ENCODE peak calls at places on chromosomes 4 and X, in seven cellular contexts. H, G, O, J, X, Q and F are unnamed samples.

GRCh38 chrX:152445926-152446325 is 5.2 kb downstream of the GABRA3 start:
- DNase-seq in H (no peak), G (no peak), O (no peak), J (no peak), X (no peak), Q (no peak), F (no peak)

GRCh38 chrX:42696551-42697129 is 81.3 kb downstream of the PPP1R2C start:
- DNase-seq in H (no peak), G (no peak), O (no peak), J (no peak), X (no peak), Q (no peak), F (no peak)

GRCh38 chrX:1537031-1537715 is at the start of gene P2RY8:
- DNase-seq in H (peak), G (peak), O (peak), J (no peak), X (peak), Q (no peak), F (no peak)

GRCh38 chr4:120760047-120760446 is 162.5 kb downstream of the PRDM5 start:
- DNase-seq in H (no peak), G (no peak), O (no peak), J (no peak), X (no peak), Q (no peak), F (no peak)

GRCh38 chr4:144644368-144645101 is 1.4 kb upstream of the HHIP start:
- DNase-seq in H (no peak), G (peak), O (no peak), J (peak), X (no peak), Q (no peak), F (no peak)

GRCh38 chrX:96685205-96686099 is 810 bp downstream of the DIAPH2 start:
- DNase-seq in H (peak), G (peak), O (peak), J (peak), X (no peak), Q (peak), F (peak)

GRCh38 chr4:127015616-127016015 is 617.1 kb upstream of the INTU start:
- DNase-seq in H (no peak), G (no peak), O (no peak), J (no peak), X (no peak), Q (no peak), F (no peak)

GRCh38 chr4:127284236-127284635 is 348.5 kb upstream of the INTU start:
- DNase-seq in H (no peak), G (no peak), O (peak), J (no peak), X (no peak), Q (peak), F (no peak)

GRCh38 chr4:8537041-8537461 is 43.1 kb upstream of the GPR78 start:
- DNase-seq in H (no peak), G (peak), O (peak), J (peak), X (no peak), Q (peak), F (peak)

GRCh38 chr4:156654410-156654809 is 317.2 kb downstream of the PDGFC start:
- DNase-seq in H (no peak), G (no peak), O (peak), J (no peak), X (no peak), Q (no peak), F (no peak)

GRCh38 chr4:84780719-84781118 is 185.8 kb downstream of the WDFY3 start:
- DNase-seq in H (no peak), G (no peak), O (no peak), J (no peak), X (no peak), Q (no peak), F (no peak)

GRCh38 chr4:46124773-46125172 is 919 bp upstream of the GABRG1 start:
- DNase-seq in H (no peak), G (no peak), O (no peak), J (no peak), X (no peak), Q (no peak), F (no peak)

GRCh38 chr4:75289843-75290616 is 224.2 kb downstream of the RCHY1 start:
- DNase-seq in H (no peak), G (peak), O (peak), J (no peak), X (no peak), Q (peak), F (no peak)

GRCh38 chr4:88054909-88055308 is 47.5 kb downstream of the PKD2 start:
- DNase-seq in H (no peak), G (peak), O (peak), J (peak), X (no peak), Q (peak), F (peak)

GRCh38 chr4:1479454-1479853 is 73.2 kb upstream of the NKX1-1 start:
- DNase-seq in H (no peak), G (no peak), O (no peak), J (no peak), X (no peak), Q (no peak), F (no peak)

GRCh38 chr4:148333265-148333664 is 108.9 kb downstream of the NR3C2 start:
- DNase-seq in H (no peak), G (no peak), O (no peak), J (no peak), X (no peak), Q (no peak), F (no peak)

GRCh38 chr4:1206299-1207156 is 34.1 kb upstream of the SPON2 start:
- DNase-seq in H (no peak), G (no peak), O (no peak), J (no peak), X (no peak), Q (no peak), F (no peak)

GRCh38 chr4:47842985-47843384 is 5.1 kb upstream of the CORIN start:
- DNase-seq in H (no peak), G (no peak), O (no peak), J (no peak), X (no peak), Q (peak), F (no peak)

GRCh38 chr4:143294310-143294709 is 42.4 kb upstream of the GAB1 start:
- DNase-seq in H (no peak), G (no peak), O (peak), J (no peak), X (no peak), Q (peak), F (no peak)

GRCh38 chrX:153055827-153056748 is at the start of gene PNMA3:
- DNase-seq in H (no peak), G (no peak), O (no peak), J (no peak), X (no peak), Q (no peak), F (no peak)

GRCh38 chr4:114642173-114642780 is 43.7 kb downstream of the UGT8 start:
- DNase-seq in H (no peak), G (no peak), O (no peak), J (no peak), X (no peak), Q (no peak), F (no peak)

GRCh38 chr4:144582105-144582850 is 63.7 kb upstream of the HHIP start:
- DNase-seq in H (no peak), G (peak), O (peak), J (peak), X (no peak), Q (no peak), F (peak)

GRCh38 chr4:47482326-47482725 is 2.7 kb upstream of the ATP10D start:
- DNase-seq in H (no peak), G (peak), O (peak), J (peak), X (no peak), Q (peak), F (peak)

GRCh38 chr4:21726255-21726815 is 222.2 kb downstream of the KCNIP4 start:
- DNase-seq in H (no peak), G (peak), O (peak), J (peak), X (no peak), Q (peak), F (no peak)

GRCh38 chrX:139083191-139083590 is 371.7 kb upstream of the FGF13 start:
- DNase-seq in H (no peak), G (no peak), O (no peak), J (no peak), X (no peak), Q (no peak), F (no peak)

GRCh38 chrX:46573331-46573895 is at the start of gene CHST7:
- DNase-seq in H (peak), G (peak), O (peak), J (peak), X (no peak), Q (peak), F (peak)

GRCh38 chr4:87843936-87844335 is 11.2 kb downstream of the MEPE start:
- DNase-seq in H (no peak), G (peak), O (peak), J (peak), X (no peak), Q (peak), F (peak)

GRCh38 chr4:156560701-156561100 is 410.9 kb downstream of the PDGFC start:
- DNase-seq in H (no peak), G (peak), O (no peak), J (no peak), X (no peak), Q (no peak), F (no peak)

GRCh38 chrX:20218809-20219505 is 47.8 kb downstream of the RPS6KA3 start:
- DNase-seq in H (no peak), G (peak), O (no peak), J (peak), X (no peak), Q (peak), F (no peak)

GRCh38 chr4:77697860-77698599 is 92.4 kb downstream of the CXCL13 start:
- DNase-seq in H (no peak), G (peak), O (peak), J (peak), X (no peak), Q (peak), F (peak)

GRCh38 chrX:34563061-34563460 is 94.0 kb downstream of the TMEM47 start:
- DNase-seq in H (no peak), G (no peak), O (no peak), J (no peak), X (no peak), Q (no peak), F (no peak)

GRCh38 chrX:145729635-145730034 is 88.0 kb upstream of the SLITRK2 start:
- DNase-seq in H (no peak), G (peak), O (peak), J (no peak), X (no peak), Q (peak), F (no peak)

GRCh38 chr4:69239777-69240176 is 25.2 kb upstream of the UGT2B11 start:
- DNase-seq in H (no peak), G (no peak), O (no peak), J (no peak), X (no peak), Q (no peak), F (no peak)

DNA sequence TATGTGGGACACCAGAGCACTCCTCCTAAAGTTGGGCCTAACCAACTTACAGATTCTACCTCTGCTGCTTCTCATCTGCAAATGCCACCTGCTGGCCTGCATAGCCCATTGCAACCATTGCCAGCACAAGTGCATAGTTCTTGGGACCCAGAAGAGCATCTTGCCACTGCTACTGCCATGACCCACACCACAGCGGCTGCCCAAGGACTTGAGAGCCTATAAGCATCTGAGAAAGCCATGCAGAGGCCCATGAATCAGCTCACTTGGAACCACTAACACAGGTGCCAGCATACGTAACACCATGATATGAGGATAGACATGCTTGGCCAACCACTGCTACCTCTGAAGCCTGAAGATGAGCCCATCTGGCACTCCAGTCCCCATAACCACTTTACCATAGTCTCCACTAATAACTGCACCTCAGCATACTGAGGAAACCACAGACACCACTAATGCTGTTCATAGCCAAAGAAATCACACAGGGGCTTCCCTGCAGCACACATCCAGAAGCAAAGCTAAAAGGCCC is 258.1 kb upstream of the AGTR2 start:
- DNase-seq in H (no peak), G (no peak), O (peak), J (no peak), X (no peak), Q (no peak), F (no peak)
- TF ChIP-seq CTCF in H (no peak), G (peak), O (no peak), J (no peak), X (no peak), Q (no peak), F (no peak)

GRCh38 chr4:183722738-183723560 is 63.9 kb downstream of the TRAPPC11 start:
- DNase-seq in H (peak), G (peak), O (peak), J (peak), X (no peak), Q (peak), F (peak)
- TF ChIP-seq CTCF in H (no peak), G (no peak), O (no peak), J (no peak), X (no peak), Q (no peak), F (no peak)

GRCh38 chr4:184263910-184264732 is 46.4 kb upstream of the ENPP6 start:
- DNase-seq in H (peak), G (peak), O (peak), J (peak), X (peak), Q (peak), F (peak)
- TF ChIP-seq CTCF in H (peak), G (peak), O (peak), J (peak), X (peak), Q (peak), F (peak)

DNA sequence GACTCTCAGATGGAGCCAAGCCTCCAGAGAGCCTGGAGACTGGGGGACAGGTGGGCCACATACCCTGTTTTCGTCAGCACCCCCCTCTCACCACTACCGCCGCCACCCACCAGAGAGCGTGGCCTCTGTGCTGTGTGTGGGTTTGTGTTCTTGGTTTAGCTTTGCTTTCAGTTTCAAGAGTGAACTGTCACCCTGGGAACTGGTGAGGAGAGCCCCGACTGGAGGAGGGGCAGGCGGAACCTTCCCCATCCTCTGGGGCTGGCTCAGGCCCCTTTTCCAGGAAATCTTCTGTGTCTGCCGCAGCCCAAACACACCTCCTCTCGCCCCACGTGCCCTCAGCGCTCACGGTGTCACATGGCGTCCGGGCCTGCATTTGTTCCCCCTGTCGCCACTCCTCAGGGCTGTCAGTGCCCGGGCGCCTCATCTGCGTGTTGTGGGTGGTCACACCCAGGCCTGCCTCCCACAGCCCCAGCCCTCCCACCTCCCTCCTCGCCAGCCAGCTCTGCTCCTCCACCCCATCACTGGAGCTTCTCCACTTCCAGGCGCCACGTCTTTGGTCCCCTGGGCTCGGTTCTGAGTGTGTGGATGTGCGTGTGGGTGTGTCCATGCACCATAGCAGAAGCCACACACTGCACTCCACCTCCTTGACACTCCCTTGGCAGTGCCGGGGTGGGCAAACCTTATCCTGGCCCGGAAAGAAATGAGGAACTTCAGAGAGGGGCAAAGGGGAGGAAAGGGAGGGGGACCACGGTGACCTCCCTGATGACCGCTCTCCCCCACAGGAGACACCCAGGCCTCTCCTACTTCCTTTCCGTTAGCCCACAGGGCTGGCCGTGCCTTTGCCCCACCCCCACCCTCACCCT is 27.8 kb downstream of the ELF4 start:
- DNase-seq in H (peak), G (no peak), O (no peak), J (no peak), X (no peak), Q (no peak), F (no peak)
- TF ChIP-seq CTCF in H (no peak), G (peak), O (no peak), J (no peak), X (peak), Q (no peak), F (no peak)